ENCODE peak calls at places on chromosomes 2 and 18, in four cellular contexts. F, K, U and L are unnamed samples.

GRCh38 chr2:61454383-61454782 is 16.5 kb downstream of the USP34 start:
- DNase-seq in U (no peak), F (no peak), K (no peak), L (no peak)

GRCh38 chr2:46601328-46601963 is 122.1 kb downstream of the TMEM247 start:
- DNase-seq in F (no peak), U (no peak), K (peak), L (no peak)

GRCh38 chr2:169732583-169733358 is 861 bp upstream of the KLHL23 start:
- DNase-seq in K (no peak), F (peak), U (peak), L (no peak)

GRCh38 chr2:172335731-172336130 is 91.7 kb upstream of the ITGA6 start:
- DNase-seq in F (no peak), K (no peak), U (no peak), L (no peak)

GRCh38 chr2:207133862-207134519 is 31.8 kb downstream of the KLF7 start:
- DNase-seq in K (peak), F (peak), U (no peak), L (peak)

GRCh38 chr18:76913583-76913982 is 91.2 kb downstream of the ZNF236 start:
- DNase-seq in U (no peak), F (no peak), K (no peak), L (no peak)

GRCh38 chr2:223945755-223946154 is 620 bp upstream of the WDFY1 start:
- DNase-seq in K (no peak), F (no peak), U (no peak), L (no peak)

GRCh38 chr18:9599328-9599727 is 15.0 kb downstream of the PPP4R1 start:
- DNase-seq in K (no peak), U (no peak), F (no peak), L (no peak)

GRCh38 chr2:235647836-235648235 is 154.0 kb downstream of the AGAP1 start:
- DNase-seq in U (no peak), K (no peak), F (no peak), L (no peak)

GRCh38 chr2:232647261-232647660 is 13.9 kb downstream of the EFHD1 start:
- DNase-seq in K (no peak), F (no peak), U (no peak), L (no peak)

GRCh38 chr2:130756041-130756720 is 841 bp downstream of the AMER3 start:
- DNase-seq in K (no peak), F (no peak), U (no peak), L (no peak)

DNA sequence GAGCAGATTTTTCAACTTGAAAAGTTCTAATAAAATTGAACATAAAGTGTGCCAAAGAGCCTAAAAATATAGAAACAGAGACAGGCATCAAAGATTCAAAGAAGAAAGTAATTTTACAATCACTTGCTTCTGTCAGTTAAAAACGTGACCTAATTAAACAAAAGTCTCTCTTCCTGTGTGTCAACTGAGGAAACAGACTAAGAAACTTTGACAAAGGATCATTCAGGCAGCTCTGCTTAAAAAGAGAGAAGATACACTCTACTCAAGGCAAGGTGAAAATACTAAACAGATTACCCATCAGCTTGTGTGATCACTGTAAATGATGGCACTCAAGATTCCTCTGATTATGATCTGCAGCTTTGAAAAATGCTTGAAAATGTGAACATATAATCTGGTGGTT is 47.8 kb downstream of the DYM start:
- DNase-seq in F (no peak), K (no peak), U (no peak), L (no peak)
- H3K4me3 ChIP-seq in F (no peak), K (no peak), U (no peak), L (no peak)

GRCh38 chr2:191255756-191256312 is 10.6 kb downstream of the MYO1B start:
- DNase-seq in K (no peak), F (no peak), U (no peak), L (no peak)

GRCh38 chr2:191255271-191255670 is 10.1 kb downstream of the MYO1B start:
- DNase-seq in U (no peak), F (no peak), K (no peak), L (no peak)

GRCh38 chr2:191262436-191262835 is 17.2 kb downstream of the MYO1B start:
- DNase-seq in U (no peak), F (no peak), K (no peak), L (no peak)

GRCh38 chr2:191259001-191259400 is 13.8 kb downstream of the MYO1B start:
- DNase-seq in F (no peak), K (no peak), U (no peak), L (no peak)

DNA sequence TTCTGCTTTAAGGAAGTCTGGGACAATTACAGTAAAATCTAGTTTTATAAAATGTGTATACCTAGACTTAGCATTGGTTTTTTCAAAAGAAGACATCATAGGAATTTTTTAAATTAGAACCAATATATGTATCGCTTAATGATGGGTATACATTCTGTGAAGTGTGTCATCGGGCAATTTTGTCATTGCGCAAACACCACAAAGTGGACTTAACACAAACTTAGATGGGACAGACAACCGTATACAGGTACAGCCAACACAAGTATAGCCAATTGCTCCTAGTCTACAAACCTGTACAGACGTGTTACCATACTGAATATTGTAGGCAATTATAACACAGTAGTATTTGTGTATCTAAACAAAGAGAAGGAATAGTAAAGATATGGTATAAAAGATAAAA is 12.7 kb downstream of the MYO1B start:
- DNase-seq in K (no peak), U (no peak), F (no peak), L (no peak)
- H3K4me3 ChIP-seq in K (no peak), U (no peak), F (no peak), L (no peak)

GRCh38 chr18:13447621-13448020 is 229.1 kb downstream of the LDLRAD4 start:
- DNase-seq in F (peak), K (peak), U (no peak), L (peak)

GRCh38 chr18:13446024-13446423 is 227.5 kb downstream of the LDLRAD4 start:
- DNase-seq in F (peak), K (no peak), U (no peak), L (no peak)

GRCh38 chr18:13446581-13447470 is 228.3 kb downstream of the LDLRAD4 start:
- DNase-seq in U (no peak), F (peak), K (no peak), L (no peak)

GRCh38 chr18:13449651-13450050 is 231.1 kb downstream of the LDLRAD4 start:
- DNase-seq in F (no peak), K (no peak), U (no peak), L (no peak)

GRCh38 chr18:13448028-13448795 is 229.7 kb downstream of the LDLRAD4 start:
- DNase-seq in U (no peak), K (no peak), F (no peak), L (no peak)
- H3K4me3 ChIP-seq in U (no peak), K (no peak), F (no peak), L (no peak)

DNA sequence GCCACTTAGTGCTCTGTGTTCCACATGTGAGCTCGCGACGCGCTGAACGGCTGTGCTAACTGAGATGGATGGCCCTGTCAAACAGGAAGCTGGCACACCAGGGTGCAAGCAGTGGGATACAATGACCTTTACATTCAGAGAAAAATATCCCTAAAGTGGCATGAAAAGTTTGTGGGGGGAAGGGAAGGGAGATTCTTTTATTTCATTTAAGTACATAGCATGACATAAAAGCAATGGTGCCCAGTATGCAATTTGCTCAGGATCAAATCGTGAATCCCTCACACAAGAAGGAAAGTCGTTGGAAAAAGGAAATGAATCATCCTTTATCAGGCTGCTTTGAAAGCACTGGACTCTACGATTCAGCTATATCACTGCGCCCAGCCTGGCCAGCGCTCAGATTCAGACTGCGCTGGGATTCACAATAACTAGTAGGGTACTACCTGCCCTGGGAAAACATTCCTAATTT is 26.0 kb downstream of the SATB2 start:
- DNase-seq in K (no peak), F (peak), U (no peak), L (no peak)
- H3K4me3 ChIP-seq in K (no peak), F (no peak), U (no peak), L (no peak)

DNA sequence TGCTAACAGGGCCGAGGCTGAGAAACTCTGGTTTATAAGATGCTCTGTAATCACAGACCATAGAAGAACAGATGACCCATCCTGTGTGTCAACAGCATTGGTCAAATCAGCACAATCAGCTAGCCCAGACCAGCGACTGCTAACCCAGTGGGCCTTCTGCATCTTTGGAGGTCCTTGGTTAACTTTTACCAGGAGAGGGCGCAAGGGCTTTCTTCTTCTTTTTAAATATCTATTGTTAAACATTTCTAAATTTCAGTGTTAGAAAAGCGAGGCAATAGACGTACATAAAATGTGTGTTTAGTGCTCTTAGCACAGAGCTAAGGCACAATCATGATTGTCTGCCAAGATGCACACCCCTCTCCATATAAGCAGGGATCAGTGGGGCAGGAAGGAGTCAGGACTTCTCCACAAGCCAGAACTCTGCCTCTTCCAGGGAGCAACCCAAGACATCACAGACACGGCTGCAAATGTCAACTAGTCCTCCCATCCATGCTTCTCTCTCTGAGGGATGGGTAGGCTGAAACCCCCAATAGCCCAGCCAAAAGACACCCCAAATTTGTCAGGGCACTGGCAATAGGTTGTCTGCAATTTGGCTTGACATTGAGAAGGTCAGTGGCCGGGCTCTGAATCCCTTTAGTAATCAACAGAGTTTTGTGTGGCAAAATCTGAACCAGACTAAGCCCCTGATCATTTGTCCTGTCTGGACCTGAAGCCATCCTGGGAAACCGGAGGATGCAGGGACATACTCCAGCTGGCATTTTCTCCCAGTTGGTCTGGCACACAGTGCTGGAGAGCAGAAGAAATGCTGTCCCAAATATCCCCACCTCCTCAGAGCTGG is 188.2 kb downstream of the BCL2 start:
- DNase-seq in U (peak), F (peak), K (peak), L (peak)
- H3K4me3 ChIP-seq in U (no peak), F (no peak), K (no peak), L (no peak)

GRCh38 chr2:209086761-209087160 is 337.1 kb upstream of the MAP2 start:
- DNase-seq in U (no peak), F (no peak), K (no peak), L (no peak)
- H3K4me3 ChIP-seq in U (no peak), F (no peak), K (no peak), L (no peak)

DNA sequence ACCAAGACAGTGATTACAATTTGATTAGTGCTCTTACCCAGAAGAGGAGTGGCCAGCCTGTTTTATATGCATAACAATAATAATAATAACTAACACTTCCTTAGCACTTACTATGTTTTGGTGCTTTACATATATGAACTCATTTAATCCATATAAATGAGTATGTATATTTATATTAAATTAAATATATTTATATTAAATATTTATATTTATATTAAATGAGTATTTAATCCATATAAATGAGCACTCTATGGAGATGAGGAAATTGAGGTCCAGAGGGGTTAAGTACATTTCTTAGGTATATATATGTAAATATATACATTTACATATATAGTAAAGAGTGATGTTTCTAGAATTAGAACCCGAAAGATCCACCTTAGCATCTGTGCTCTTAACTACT is 673.9 kb upstream of the ACVR2A start:
- DNase-seq in U (no peak), K (no peak), F (no peak), L (no peak)
- H3K4me3 ChIP-seq in U (no peak), K (no peak), F (no peak), L (no peak)

DNA sequence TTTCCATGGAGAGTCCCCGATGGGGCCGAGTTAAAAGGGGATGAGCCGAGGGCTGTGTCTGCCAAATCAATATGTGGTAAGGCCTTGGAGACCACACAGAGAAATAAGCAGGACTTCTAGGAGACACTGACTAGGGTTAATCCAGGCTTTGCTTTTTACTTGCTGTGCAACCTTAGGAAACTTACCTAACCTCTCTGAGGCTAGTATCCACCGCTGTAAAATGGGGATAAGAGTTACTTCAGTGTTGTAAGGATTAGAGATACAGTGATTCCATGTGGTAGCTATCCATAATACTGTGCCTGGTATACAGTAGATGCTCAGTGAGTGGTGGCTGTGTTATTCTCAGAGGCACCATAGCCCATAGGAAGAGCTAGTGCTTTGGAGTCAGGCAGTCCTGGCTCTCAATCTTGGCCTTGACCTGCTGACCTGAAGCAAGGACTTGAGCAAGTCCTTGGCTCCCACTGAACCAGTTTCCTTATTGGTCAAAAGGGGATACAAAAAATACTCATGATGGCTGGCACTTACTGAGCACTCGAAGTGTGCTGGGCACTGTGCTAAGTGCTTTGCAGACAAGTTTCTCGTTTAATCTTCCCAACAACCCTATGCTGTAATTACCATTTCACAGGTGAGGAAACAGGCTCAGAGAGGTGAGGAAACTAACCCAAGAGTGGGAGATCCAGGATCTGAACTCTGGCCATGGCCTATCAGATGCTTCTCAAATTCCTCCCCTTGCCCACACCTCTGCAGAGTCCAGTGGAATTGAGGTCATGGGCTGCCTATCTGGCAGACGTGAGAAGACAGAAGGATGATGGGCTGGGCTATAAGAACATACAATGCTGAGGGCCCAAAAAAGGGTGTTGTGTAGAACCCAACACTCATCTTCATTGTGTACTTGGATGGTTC is 12.0 kb upstream of the DES start:
- DNase-seq in U (no peak), F (no peak), K (no peak), L (no peak)
- H3K4me3 ChIP-seq in U (no peak), F (no peak), K (no peak), L (no peak)

DNA sequence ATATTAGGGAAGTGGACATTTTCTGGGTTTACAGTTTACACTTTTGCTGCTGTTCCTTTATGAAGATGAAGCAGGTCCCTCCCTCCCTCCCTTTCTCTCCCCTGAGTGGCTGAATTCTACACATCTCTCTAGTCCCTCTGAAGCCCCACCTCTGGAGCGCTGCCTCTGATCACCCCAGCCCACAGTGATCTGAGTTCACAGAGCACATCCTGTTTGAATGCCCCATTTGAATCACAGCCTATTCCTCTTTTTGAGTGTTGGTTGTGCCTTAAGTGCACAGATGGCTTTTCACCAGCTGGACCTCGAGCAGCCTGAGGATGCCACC is 87.2 kb downstream of the ITGB1BP1 start:
- DNase-seq in U (peak), F (no peak), K (no peak), L (no peak)
- H3K4me3 ChIP-seq in U (no peak), F (no peak), K (no peak), L (no peak)

GRCh38 chr2:118811514-118811913 is 35.9 kb downstream of the EN1 start:
- DNase-seq in U (no peak), F (no peak), K (no peak), L (no peak)

GRCh38 chr2:118807668-118808428 is 39.6 kb downstream of the EN1 start:
- DNase-seq in K (no peak), U (no peak), F (no peak), L (no peak)

GRCh38 chr2:118810766-118811165 is 36.7 kb downstream of the EN1 start:
- DNase-seq in K (no peak), U (no peak), F (no peak), L (no peak)

GRCh38 chr2:118806797-118807667 is 40.4 kb downstream of the EN1 start:
- DNase-seq in U (no peak), F (no peak), K (no peak), L (no peak)

GRCh38 chr2:118808429-118808809 is 39.0 kb downstream of the EN1 start:
- DNase-seq in K (no peak), F (no peak), U (no peak), L (no peak)
- H3K4me3 ChIP-seq in K (no peak), F (no peak), U (no peak), L (no peak)